ENCODE peak calls at places on chromosomes 2 and 18, in nine cellular contexts. One of them, this sample, is unnamed.
A peak's percentile ranks its signal among the peaks of the same experiment; 100 is the strongest.

GRCh38 chr18:31057917-31058316 is 15.4 kb upstream of the DSC3 start:
- DNase-seq in HCEC 1CT: no peak
- DNase-seq in upper lobe of right lung: no peak
- DNase-seq in activated T-helper 9 cell treated with anti-CD3 and anti-CD28 coated beads, Interleukin-2, amount 50 U/mL, for 16 hours: no peak
- DNase-seq in chondrocyte: no peak
- DNase-seq in fibroblast of mammary gland: no peak
- DNase-seq in sciatic nerve: no peak
- DNase-seq in stimulated activated CD4-positive, alpha-beta T cell treated with anti-CD3 and anti-CD28 coated beads, Interleukin-2, amount 100 ng/mL, for 48 hours: no peak
- DNase-seq in epithelial cell of proximal tubule: no peak
- DNase-seq in this sample: no peak

GRCh38 chr2:174572556-174572955 is 25.0 kb downstream of the WIPF1 start:
- DNase-seq in HCEC 1CT: no peak
- DNase-seq in upper lobe of right lung: no peak
- DNase-seq in activated T-helper 9 cell treated with anti-CD3 and anti-CD28 coated beads, Interleukin-2, amount 50 U/mL, for 16 hours: no peak
- DNase-seq in chondrocyte: no peak
- DNase-seq in fibroblast of mammary gland: no peak
- DNase-seq in sciatic nerve: no peak
- DNase-seq in stimulated activated CD4-positive, alpha-beta T cell treated with anti-CD3 and anti-CD28 coated beads, Interleukin-2, amount 100 ng/mL, for 48 hours: no peak
- DNase-seq in epithelial cell of proximal tubule: no peak
- DNase-seq in this sample: no peak

GRCh38 chr18:63206433-63207153 is 113.0 kb downstream of the BCL2 start:
- DNase-seq in HCEC 1CT: no peak
- DNase-seq in upper lobe of right lung: no peak
- DNase-seq in activated T-helper 9 cell treated with anti-CD3 and anti-CD28 coated beads, Interleukin-2, amount 50 U/mL, for 16 hours: no peak
- DNase-seq in chondrocyte: no peak
- DNase-seq in fibroblast of mammary gland: no peak
- DNase-seq in sciatic nerve: no peak
- DNase-seq in stimulated activated CD4-positive, alpha-beta T cell treated with anti-CD3 and anti-CD28 coated beads, Interleukin-2, amount 100 ng/mL, for 48 hours: no peak
- DNase-seq in epithelial cell of proximal tubule: no peak
- DNase-seq in this sample: no peak

GRCh38 chr18:61628085-61628484 is 264.7 kb downstream of the RNF152 start:
- DNase-seq in HCEC 1CT: peak; percentile 68
- DNase-seq in upper lobe of right lung: no peak
- DNase-seq in activated T-helper 9 cell treated with anti-CD3 and anti-CD28 coated beads, Interleukin-2, amount 50 U/mL, for 16 hours: no peak
- DNase-seq in chondrocyte: no peak
- DNase-seq in fibroblast of mammary gland: peak; percentile 45
- DNase-seq in sciatic nerve: no peak
- DNase-seq in stimulated activated CD4-positive, alpha-beta T cell treated with anti-CD3 and anti-CD28 coated beads, Interleukin-2, amount 100 ng/mL, for 48 hours: no peak
- DNase-seq in epithelial cell of proximal tubule: no peak
- DNase-seq in this sample: no peak

GRCh38 chr2:20414806-20415205 is 32.1 kb upstream of the RHOB start:
- DNase-seq in HCEC 1CT: no peak
- DNase-seq in upper lobe of right lung: no peak
- DNase-seq in activated T-helper 9 cell treated with anti-CD3 and anti-CD28 coated beads, Interleukin-2, amount 50 U/mL, for 16 hours: no peak
- DNase-seq in chondrocyte: no peak
- DNase-seq in fibroblast of mammary gland: no peak
- DNase-seq in sciatic nerve: peak; percentile 38
- DNase-seq in stimulated activated CD4-positive, alpha-beta T cell treated with anti-CD3 and anti-CD28 coated beads, Interleukin-2, amount 100 ng/mL, for 48 hours: no peak
- DNase-seq in epithelial cell of proximal tubule: no peak
- DNase-seq in this sample: no peak

GRCh38 chr2:151228847-151229497 is 32.7 kb downstream of the RBM43 start:
- DNase-seq in HCEC 1CT: no peak
- DNase-seq in upper lobe of right lung: no peak
- DNase-seq in activated T-helper 9 cell treated with anti-CD3 and anti-CD28 coated beads, Interleukin-2, amount 50 U/mL, for 16 hours: no peak
- DNase-seq in chondrocyte: no peak
- DNase-seq in fibroblast of mammary gland: no peak
- DNase-seq in sciatic nerve: no peak
- DNase-seq in stimulated activated CD4-positive, alpha-beta T cell treated with anti-CD3 and anti-CD28 coated beads, Interleukin-2, amount 100 ng/mL, for 48 hours: no peak
- DNase-seq in epithelial cell of proximal tubule: no peak
- DNase-seq in this sample: no peak

GRCh38 chr2:237025090-237025865 is 60.4 kb upstream of the COPS8 start:
- DNase-seq in HCEC 1CT: peak; percentile 94
- DNase-seq in upper lobe of right lung: no peak
- DNase-seq in activated T-helper 9 cell treated with anti-CD3 and anti-CD28 coated beads, Interleukin-2, amount 50 U/mL, for 16 hours: no peak
- DNase-seq in chondrocyte: no peak
- DNase-seq in fibroblast of mammary gland: peak; percentile 98
- DNase-seq in sciatic nerve: no peak
- DNase-seq in stimulated activated CD4-positive, alpha-beta T cell treated with anti-CD3 and anti-CD28 coated beads, Interleukin-2, amount 100 ng/mL, for 48 hours: no peak
- DNase-seq in epithelial cell of proximal tubule: peak; percentile 87
- DNase-seq in this sample: no peak

GRCh38 chr2:205758051-205758450 is 75.8 kb downstream of the NRP2 start:
- DNase-seq in HCEC 1CT: peak; percentile 62
- DNase-seq in upper lobe of right lung: no peak
- DNase-seq in activated T-helper 9 cell treated with anti-CD3 and anti-CD28 coated beads, Interleukin-2, amount 50 U/mL, for 16 hours: no peak
- DNase-seq in chondrocyte: no peak
- DNase-seq in fibroblast of mammary gland: peak; percentile 63
- DNase-seq in sciatic nerve: no peak
- DNase-seq in stimulated activated CD4-positive, alpha-beta T cell treated with anti-CD3 and anti-CD28 coated beads, Interleukin-2, amount 100 ng/mL, for 48 hours: no peak
- DNase-seq in epithelial cell of proximal tubule: no peak
- DNase-seq in this sample: no peak

GRCh38 chr2:85999131-85999831 is 106.4 kb downstream of the POLR1A start:
- DNase-seq in HCEC 1CT: peak; percentile 38
- DNase-seq in upper lobe of right lung: no peak
- DNase-seq in activated T-helper 9 cell treated with anti-CD3 and anti-CD28 coated beads, Interleukin-2, amount 50 U/mL, for 16 hours: no peak
- DNase-seq in chondrocyte: peak; percentile 40
- DNase-seq in fibroblast of mammary gland: no peak
- DNase-seq in sciatic nerve: peak; percentile 55
- DNase-seq in stimulated activated CD4-positive, alpha-beta T cell treated with anti-CD3 and anti-CD28 coated beads, Interleukin-2, amount 100 ng/mL, for 48 hours: no peak
- DNase-seq in epithelial cell of proximal tubule: no peak
- DNase-seq in this sample: peak; percentile 77

GRCh38 chr2:12968399-12968798 is 251.7 kb downstream of the TRIB2 start:
- DNase-seq in HCEC 1CT: no peak
- DNase-seq in upper lobe of right lung: no peak
- DNase-seq in activated T-helper 9 cell treated with anti-CD3 and anti-CD28 coated beads, Interleukin-2, amount 50 U/mL, for 16 hours: no peak
- DNase-seq in chondrocyte: no peak
- DNase-seq in fibroblast of mammary gland: no peak
- DNase-seq in sciatic nerve: no peak
- DNase-seq in stimulated activated CD4-positive, alpha-beta T cell treated with anti-CD3 and anti-CD28 coated beads, Interleukin-2, amount 100 ng/mL, for 48 hours: no peak
- DNase-seq in epithelial cell of proximal tubule: no peak
- DNase-seq in this sample: no peak

GRCh38 chr18:59876310-59876626 is 23.5 kb upstream of the PMAIP1 start:
- DNase-seq in HCEC 1CT: no peak
- DNase-seq in upper lobe of right lung: no peak
- DNase-seq in activated T-helper 9 cell treated with anti-CD3 and anti-CD28 coated beads, Interleukin-2, amount 50 U/mL, for 16 hours: no peak
- DNase-seq in chondrocyte: no peak
- DNase-seq in fibroblast of mammary gland: no peak
- DNase-seq in sciatic nerve: no peak
- DNase-seq in stimulated activated CD4-positive, alpha-beta T cell treated with anti-CD3 and anti-CD28 coated beads, Interleukin-2, amount 100 ng/mL, for 48 hours: no peak
- DNase-seq in epithelial cell of proximal tubule: no peak
- DNase-seq in this sample: no peak

GRCh38 chr2:140891614-140892212 is 1239.1 kb downstream of the LRP1B start:
- DNase-seq in HCEC 1CT: no peak
- DNase-seq in upper lobe of right lung: no peak
- DNase-seq in activated T-helper 9 cell treated with anti-CD3 and anti-CD28 coated beads, Interleukin-2, amount 50 U/mL, for 16 hours: no peak
- DNase-seq in chondrocyte: no peak
- DNase-seq in fibroblast of mammary gland: no peak
- DNase-seq in sciatic nerve: no peak
- DNase-seq in stimulated activated CD4-positive, alpha-beta T cell treated with anti-CD3 and anti-CD28 coated beads, Interleukin-2, amount 100 ng/mL, for 48 hours: no peak
- DNase-seq in epithelial cell of proximal tubule: no peak
- DNase-seq in this sample: no peak